ENCODE peak calls at places on chromosome 12, in five cellular contexts. I is esophagus squamous epithelium, D is skeletal muscle cell, O is prostate gland, R is fibroblast of pulmonary artery. X is an unnamed sample.

GRCh38 chr12:28110329-28110728 is 79.9 kb upstream of the CCDC91 start:
- DNase-seq in D (no peak), R (peak), I (no peak), O (no peak), X (no peak)

GRCh38 chr12:4270016-4270669 is 3.4 kb upstream of the CCND2 start:
- DNase-seq in I (no peak), O (no peak), D (no peak), R (no peak), X (no peak)

GRCh38 chr12:132557969-132558856 is 52.2 kb downstream of the LRCOL1 start:
- DNase-seq in O (no peak), R (no peak), I (no peak), D (no peak), X (no peak)

GRCh38 chr12:127115468-127116035 is 1151.4 kb upstream of the TMEM132C start:
- DNase-seq in O (no peak), D (no peak), I (no peak), R (no peak), X (no peak)

GRCh38 chr12:2682301-2683282 is 112.2 kb upstream of the FKBP4 start:
- DNase-seq in I (no peak), R (peak), O (no peak), D (peak), X (no peak)

GRCh38 chr12:18849080-18849479 is 111.2 kb downstream of the CAPZA3 start:
- DNase-seq in I (no peak), R (no peak), D (peak), O (no peak), X (no peak)

GRCh38 chr12:76711241-76711640 is 52.7 kb upstream of the ZDHHC17 start:
- DNase-seq in D (no peak), O (no peak), I (no peak), R (no peak), X (no peak)

GRCh38 chr12:92051441-92051840 is 94.2 kb downstream of the BTG1 start:
- DNase-seq in R (no peak), I (no peak), D (no peak), O (no peak), X (no peak)

GRCh38 chr12:96908170-96908675 is 1.2 kb downstream of the NEDD1 start:
- DNase-seq in I (no peak), D (no peak), R (no peak), O (no peak), X (no peak)

GRCh38 chr12:75814856-75815754 is 216.5 kb downstream of the PHLDA1 start:
- DNase-seq in R (peak), I (no peak), O (no peak), D (peak), X (no peak)

GRCh38 chr12:40794087-40794486 is 101.8 kb downstream of the CNTN1 start:
- DNase-seq in O (no peak), D (no peak), R (no peak), I (no peak), X (no peak)

GRCh38 chr12:121440768-121441167 is 40.9 kb downstream of the RNF34 start:
- DNase-seq in O (no peak), D (no peak), R (no peak), I (no peak), X (no peak)

GRCh38 chr12:125773033-125773432 is 707.8 kb downstream of the AACS start:
- DNase-seq in I (no peak), D (no peak), O (no peak), R (no peak), X (peak)

GRCh38 chr12:53569174-53569557 is 57.0 kb downstream of the ATF7 start:
- DNase-seq in I (no peak), O (no peak), D (peak), R (peak), X (no peak)

GRCh38 chr12:31517994-31518393 is 72.9 kb downstream of the DENND5B start:
- DNase-seq in O (no peak), D (no peak), I (no peak), R (peak), X (no peak)

GRCh38 chr12:54215990-54216579 is 27.3 kb upstream of the SMUG1 start:
- DNase-seq in R (no peak), D (no peak), I (no peak), O (no peak), X (no peak)

GRCh38 chr12:13169255-13169654 is 27.3 kb upstream of the EMP1 start:
- DNase-seq in R (no peak), O (no peak), D (no peak), I (no peak), X (no peak)

GRCh38 chr12:100127766-100128508 is 14.7 kb downstream of the BLTP3B start:
- DNase-seq in D (peak), R (peak), I (no peak), O (no peak), X (no peak)

GRCh38 chr12:131436922-131437705 is 273.8 kb upstream of the SFSWAP start:
- DNase-seq in R (no peak), O (no peak), I (no peak), D (no peak), X (no peak)

GRCh38 chr12:53213348-53213747 is 6.3 kb upstream of the ITGB7 start:
- DNase-seq in O (peak), D (no peak), R (peak), I (no peak), X (peak)

GRCh38 chr12:86663691-86664090 is 407.5 kb upstream of the MGAT4C start:
- DNase-seq in I (no peak), O (no peak), R (peak), D (no peak), X (no peak)

GRCh38 chr12:117830471-117830870 is 138.3 kb downstream of the KSR2 start:
- DNase-seq in O (no peak), D (no peak), R (no peak), I (no peak), X (no peak)

GRCh38 chr12:64891629-64892028 is 67.2 kb downstream of the TBC1D30 start:
- DNase-seq in O (no peak), D (no peak), R (no peak), I (no peak), X (no peak)

GRCh38 chr12:125161712-125162023 is 96.4 kb downstream of the AACS start:
- DNase-seq in D (no peak), O (no peak), R (no peak), I (no peak), X (no peak)

GRCh38 chr12:123808167-123808566 is 46.1 kb downstream of the DNAH10 start:
- DNase-seq in R (peak), O (no peak), I (no peak), D (no peak), X (no peak)

GRCh38 chr12:29521951-29522350 is 24.5 kb upstream of the OVCH1 start:
- DNase-seq in D (no peak), R (peak), I (no peak), O (no peak), X (no peak)

GRCh38 chr12:57148469-57149308 is 1.3 kb upstream of the LRP1-AS start:
- DNase-seq in I (no peak), D (no peak), O (no peak), R (peak), X (no peak)

GRCh38 chr12:6627598-6627997 is 8.2 kb downstream of the LPAR5 start:
- DNase-seq in I (no peak), R (no peak), O (no peak), D (no peak), X (no peak)